ENCODE peak calls at places on chromosomes 7 and 10, in five cellular contexts. U is tibial nerve, W is Peyer's patch, J is GM12878, C is gastrocnemius medialis. G is an unnamed sample.

GRCh38 chr7:115941703-115942268 is 88.8 kb downstream of the TFEC start:
- DNase-seq in U (no peak), C (no peak), W (no peak), J (no peak), G (no peak)

GRCh38 chr7:101882595-101883564 is 65.5 kb downstream of the CUX1 start:
- DNase-seq in J (no peak), U (peak), W (peak), C (peak), G (peak)

GRCh38 chr7:44966731-44967538 is 11.9 kb downstream of the MYO1G start:
- DNase-seq in J (no peak), U (no peak), W (no peak), C (no peak), G (no peak)

GRCh38 chr10:108911814-108912541 is 1011.3 kb downstream of the XPNPEP1 start:
- DNase-seq in W (peak), J (no peak), U (peak), C (no peak), G (peak)

GRCh38 chr7:82562716-82563404 is 119.3 kb upstream of the CACNA2D1 start:
- DNase-seq in W (no peak), J (no peak), U (no peak), C (no peak), G (no peak)

GRCh38 chr10:81179805-81180452 is 642.2 kb downstream of the SH2D4B start:
- DNase-seq in C (no peak), U (no peak), J (peak), W (no peak), G (no peak)

GRCh38 chr7:17041324-17041723 is 159.5 kb upstream of the AGR3 start:
- DNase-seq in J (no peak), W (no peak), U (no peak), C (no peak), G (no peak)

GRCh38 chr7:128221929-128222403 is 19.1 kb upstream of the LEP start:
- DNase-seq in C (no peak), U (no peak), J (no peak), W (no peak), G (no peak)

GRCh38 chr10:49393757-49394156 is 2.1 kb downstream of the DRGX start:
- DNase-seq in U (no peak), J (no peak), C (no peak), W (no peak), G (no peak)

GRCh38 chr7:155809947-155810606 is 2.2 kb downstream of the SHH start:
- DNase-seq in J (no peak), C (no peak), W (no peak), U (no peak), G (no peak)

GRCh38 chr7:117825132-117825531 is 48.1 kb downstream of the CTTNBP2 start:
- DNase-seq in W (no peak), J (no peak), C (no peak), U (no peak), G (no peak)

GRCh38 chr7:20217193-20217948 is at the start of gene MACC1:
- DNase-seq in J (peak), C (no peak), U (no peak), W (peak), G (no peak)

GRCh38 chr7:143514995-143515735 is 37.5 kb downstream of the TAS2R41 start:
- DNase-seq in J (no peak), C (no peak), U (no peak), W (no peak), G (no peak)

GRCh38 chr7:141045126-141045841 is 28.6 kb upstream of the TMEM178B start:
- DNase-seq in J (no peak), U (no peak), C (no peak), W (no peak), G (no peak)

GRCh38 chr7:17976952-17977351 is 36.7 kb upstream of the SNX13 start:
- DNase-seq in U (no peak), J (no peak), C (no peak), W (no peak), G (no peak)

GRCh38 chr10:130801784-130802183 is 509.7 kb downstream of the TCERG1L start:
- DNase-seq in W (peak), U (no peak), J (no peak), C (no peak), G (no peak)

GRCh38 chr7:5226921-5227785 is 37.1 kb downstream of the WIPI2 start:
- DNase-seq in U (no peak), J (no peak), C (no peak), W (peak), G (no peak)

GRCh38 chr10:128062837-128063563 is 63.2 kb downstream of the MKI67 start:
- DNase-seq in U (peak), J (peak), C (no peak), W (no peak), G (no peak)

GRCh38 chr7:51543801-51544553 is 227.4 kb upstream of the COBL start:
- DNase-seq in W (no peak), J (no peak), C (no peak), U (no peak), G (no peak)

GRCh38 chr7:22339725-22340390 is 17.1 kb downstream of the RAPGEF5 start:
- DNase-seq in U (no peak), J (no peak), C (no peak), W (no peak), G (no peak)

GRCh38 chr7:143002856-143003255 is 24.1 kb downstream of the OR9A2 start:
- DNase-seq in J (no peak), C (no peak), W (no peak), U (no peak), G (no peak)

GRCh38 chr7:33854951-33855350 is 50.4 kb upstream of the BMPER start:
- DNase-seq in J (no peak), W (no peak), C (no peak), U (no peak), G (no peak)

GRCh38 chr7:77327932-77328628 is 88.1 kb downstream of the GSAP start:
- DNase-seq in C (no peak), U (no peak), W (no peak), J (no peak), G (no peak)

GRCh38 chr7:140623995-140624902 is 16.4 kb downstream of the DENND2A start:
- DNase-seq in U (no peak), C (no peak), W (no peak), J (no peak), G (peak)

GRCh38 chr7:46603780-46604725 is 683.0 kb upstream of the IGFBP3 start:
- DNase-seq in C (peak), J (no peak), U (peak), W (peak), G (peak)

GRCh38 chr7:100087055-100087750 is 1.6 kb upstream of the COPS6 start:
- DNase-seq in W (no peak), J (no peak), C (no peak), U (no peak), G (no peak)

GRCh38 chr7:47281966-47282643 is 299.8 kb downstream of the TNS3 start:
- DNase-seq in C (no peak), J (no peak), U (no peak), W (no peak), G (no peak)

GRCh38 chr7:144830811-144831210 is 5.0 kb downstream of the TPK1 start:
- DNase-seq in W (no peak), C (no peak), J (no peak), U (no peak), G (no peak)

GRCh38 chr10:79066460-79067240 is 2.1 kb upstream of the ZMIZ1 start:
- DNase-seq in J (no peak), W (no peak), U (peak), C (no peak), G (no peak)

DNA sequence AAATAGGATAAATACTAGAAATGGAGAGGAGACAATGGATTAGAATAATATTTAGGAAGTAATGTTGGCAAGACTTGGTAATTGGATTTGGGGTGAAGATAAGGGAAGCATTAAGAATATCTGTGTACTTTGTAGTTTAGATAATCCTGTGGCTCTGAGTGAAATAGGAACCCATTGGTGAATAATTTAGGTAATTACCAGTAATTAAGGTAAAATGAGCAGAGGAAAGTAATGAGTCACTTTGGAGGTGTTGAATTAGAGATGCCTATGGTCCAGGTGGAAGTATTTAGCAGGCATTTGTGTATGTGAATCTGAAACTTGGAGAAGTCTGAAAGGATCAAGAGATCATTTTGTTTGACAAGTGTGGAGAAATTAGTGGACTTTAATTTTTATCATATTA is 5.7 kb downstream of the C1GALT1 start:
- DNase-seq in C (no peak), U (no peak), J (no peak), W (no peak), G (no peak)
- TF ChIP-seq CTCF in C (no peak), U (no peak), J (no peak), W (no peak), G (no peak)

DNA sequence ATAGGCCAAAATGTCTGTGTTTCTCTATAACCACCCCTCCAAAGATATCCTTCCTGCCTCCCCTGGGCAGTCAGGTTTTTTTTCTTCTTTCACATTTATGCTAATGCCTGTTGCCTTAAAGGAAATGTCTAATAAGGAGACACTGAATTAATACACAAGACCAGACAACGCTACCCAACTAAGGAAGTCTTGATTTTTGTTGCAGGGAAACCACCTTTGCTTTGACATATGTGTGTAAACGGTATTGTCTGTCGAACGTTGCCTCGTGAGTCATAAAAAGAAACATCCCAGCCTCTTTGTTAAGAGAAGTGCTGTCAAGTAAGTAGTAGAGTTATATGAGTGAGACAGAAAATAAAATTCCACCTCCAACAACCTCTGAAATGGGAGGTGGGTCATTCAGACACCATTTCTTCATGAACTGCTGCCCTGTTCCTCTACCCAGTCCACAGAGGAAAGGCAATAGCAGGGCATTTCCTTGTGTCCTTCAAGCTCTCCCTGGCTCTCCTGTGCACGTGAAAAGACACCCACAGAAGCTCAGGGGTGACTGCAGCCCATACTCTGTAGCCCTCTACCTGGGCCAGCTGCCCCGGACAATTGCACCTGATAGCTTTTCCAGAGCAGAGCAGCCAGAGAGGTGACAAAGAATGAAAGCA is 10.2 kb downstream of the ST8SIA6 start:
- DNase-seq in W (no peak), U (no peak), J (peak), C (no peak), G (no peak)
- TF ChIP-seq POLR2A in W (no peak), U (no peak), J (no peak), C (no peak), G (no peak)

GRCh38 chr7:105926131-105926530 is 36.9 kb upstream of the CDHR3 start:
- DNase-seq in U (no peak), W (no peak), C (no peak), J (no peak), G (no peak)

GRCh38 chr7:105920766-105921165 is 42.3 kb upstream of the CDHR3 start:
- DNase-seq in C (no peak), J (no peak), W (no peak), U (no peak), G (no peak)

DNA sequence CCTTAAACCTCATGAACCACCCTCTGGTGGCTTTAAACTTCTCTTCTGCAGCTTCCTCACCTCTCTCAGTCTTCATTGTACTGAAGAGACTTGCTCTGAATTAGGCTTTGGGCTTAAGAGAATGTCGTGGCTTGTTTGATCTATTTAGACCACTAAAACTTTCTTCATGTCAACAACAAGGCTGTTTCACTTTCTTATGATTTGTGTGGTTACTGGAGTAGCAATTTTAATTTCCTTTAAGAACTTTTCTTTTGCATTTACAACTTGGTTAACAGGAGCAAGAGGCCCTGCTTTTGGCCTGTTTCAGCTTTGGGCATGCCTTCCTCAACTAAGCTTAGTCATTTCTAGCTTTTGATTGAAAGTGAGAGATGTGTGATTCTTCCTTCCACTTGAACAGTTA is 38.1 kb upstream of the CDHR3 start:
- DNase-seq in U (no peak), W (no peak), J (peak), C (no peak), G (no peak)
- H3K27ac ChIP-seq in U (no peak), W (no peak), J (no peak), C (no peak), G (no peak)

GRCh38 chr10:70551491-70551890 is 51.0 kb downstream of the PRF1 start:
- DNase-seq in U (no peak), C (no peak), W (no peak), J (no peak), G (no peak)
- TF ChIP-seq CTCF in U (no peak), C (no peak), W (no peak), J (no peak), G (no peak)

DNA sequence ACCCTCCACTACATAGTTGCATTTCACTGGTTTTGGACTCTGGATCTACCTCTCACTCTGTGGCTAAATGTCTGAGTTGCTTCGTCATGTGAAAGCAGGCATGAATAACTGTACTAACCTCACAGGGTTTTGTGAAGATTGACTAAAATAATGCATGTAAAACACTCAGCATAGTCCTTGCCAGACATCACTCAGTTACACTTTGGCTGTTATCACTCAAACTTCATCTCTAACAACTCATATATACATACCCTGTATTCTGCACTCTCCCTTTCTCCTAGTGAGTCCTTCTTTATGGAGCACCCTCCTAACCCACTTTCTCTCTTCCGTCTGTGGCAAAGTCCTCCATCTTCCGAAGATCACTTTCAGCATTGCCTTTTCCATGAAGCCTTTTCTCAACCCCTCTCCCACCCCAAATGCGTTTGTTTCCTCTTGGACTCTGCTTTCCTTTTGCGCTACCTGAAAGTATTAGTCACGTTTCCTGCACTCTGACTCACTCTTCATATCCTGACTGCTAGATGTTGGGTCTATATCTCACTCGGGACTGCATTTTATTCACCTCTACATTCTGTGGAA is 72.6 kb downstream of the OSBPL3 start:
- DNase-seq in C (no peak), U (no peak), W (no peak), J (peak), G (no peak)
- TF ChIP-seq POLR2A in C (no peak), U (no peak), W (no peak), J (no peak), G (no peak)

GRCh38 chr7:150565239-150565638 is 2.0 kb upstream of the GIMAP4 start:
- DNase-seq in U (no peak), J (no peak), W (no peak), C (no peak), G (no peak)

GRCh38 chr7:150567846-150568245 is 656 bp downstream of the GIMAP4 start:
- DNase-seq in J (no peak), C (no peak), U (no peak), W (no peak), G (no peak)

GRCh38 chr7:150567168-150567567 is at the start of gene GIMAP4:
- DNase-seq in J (no peak), C (no peak), U (no peak), W (no peak), G (peak)

GRCh38 chr7:150566572-150566971 is 618 bp upstream of the GIMAP4 start:
- DNase-seq in J (no peak), C (no peak), U (no peak), W (no peak), G (no peak)

GRCh38 chr7:150566123-150566522 is 1.1 kb upstream of the GIMAP4 start:
- DNase-seq in U (no peak), C (no peak), W (no peak), J (no peak), G (no peak)
- H3K27ac ChIP-seq in U (no peak), C (no peak), W (no peak), J (no peak), G (no peak)

DNA sequence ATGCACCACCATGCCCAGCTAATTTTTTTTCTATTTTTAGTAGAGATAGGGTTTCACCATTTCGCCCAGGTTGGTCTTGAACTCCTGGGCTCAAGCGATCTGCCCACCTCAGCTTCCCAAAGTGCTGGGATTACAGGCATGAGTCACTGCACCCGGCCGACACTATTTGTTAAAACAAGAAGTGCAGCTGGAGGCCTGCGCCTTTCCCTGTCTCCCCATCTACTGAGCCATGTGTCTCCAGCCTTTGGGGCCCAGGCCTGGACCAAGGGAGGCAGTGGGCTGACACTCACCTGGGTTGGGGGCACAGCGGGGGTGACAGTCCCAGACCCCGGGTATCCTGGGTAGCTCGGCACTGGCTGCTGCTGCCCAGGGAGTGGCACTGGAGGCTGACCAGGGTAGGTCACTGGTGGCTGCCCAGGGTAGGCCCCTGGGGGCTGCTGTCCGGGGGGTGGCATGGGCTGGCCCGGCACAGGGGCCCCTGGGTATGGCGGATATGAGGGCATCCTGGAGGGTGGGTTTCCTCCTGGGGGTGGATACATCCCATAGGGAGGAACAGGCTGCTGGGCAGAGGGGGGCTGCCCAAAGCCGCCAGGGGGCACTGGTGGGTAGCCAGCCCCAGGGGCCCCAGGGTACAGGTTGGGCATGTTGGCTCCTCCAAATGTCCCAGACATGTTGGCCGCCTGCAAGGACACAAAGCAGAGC is 36.3 kb downstream of the PLAC9 start:
- DNase-seq in C (no peak), W (peak), J (no peak), U (no peak), G (no peak)
- TF ChIP-seq CTCF in C (peak), W (peak), J (peak), U (no peak), G (no peak)